ENCODE peak calls at places on chromosomes 16 and 17, in four cellular contexts. One of them, this sample, is unnamed.

GRCh38 chr16:57669476-57670162 is 1.5 kb downstream of the ADGRG3 start:
- DNase-seq in fibroblast of mammary gland: no peak
- DNase-seq in neural progenitor cell: no peak
- DNase-seq in CD8-positive, alpha-beta T cell: no peak
- DNase-seq in this sample: no peak

GRCh38 chr16:2985457-2985856 is 5.2 kb upstream of the PKMYT1 start:
- DNase-seq in fibroblast of mammary gland: no peak
- DNase-seq in neural progenitor cell: no peak
- DNase-seq in CD8-positive, alpha-beta T cell: no peak
- DNase-seq in this sample: no peak

GRCh38 chr17:30228011-30228410 is 7.5 kb downstream of the SLC6A4 start:
- DNase-seq in fibroblast of mammary gland: no peak
- DNase-seq in neural progenitor cell: no peak
- DNase-seq in CD8-positive, alpha-beta T cell: no peak
- DNase-seq in this sample: no peak

GRCh38 chr16:85908444-85908843 is 9.5 kb downstream of the IRF8 start:
- DNase-seq in fibroblast of mammary gland: no peak
- DNase-seq in neural progenitor cell: no peak
- DNase-seq in CD8-positive, alpha-beta T cell: no peak
- DNase-seq in this sample: no peak

GRCh38 chr16:75497558-75497957 is 2.3 kb upstream of the CHST6 start:
- DNase-seq in fibroblast of mammary gland: no peak
- DNase-seq in neural progenitor cell: no peak
- DNase-seq in CD8-positive, alpha-beta T cell: no peak
- DNase-seq in this sample: no peak

GRCh38 chr17:13750783-13751484 is 149.2 kb upstream of the HS3ST3A1 start:
- DNase-seq in fibroblast of mammary gland: no peak
- DNase-seq in neural progenitor cell: no peak
- DNase-seq in CD8-positive, alpha-beta T cell: no peak
- DNase-seq in this sample: no peak

GRCh38 chr17:47692895-47693666 is 880 bp upstream of the TBKBP1 start:
- DNase-seq in fibroblast of mammary gland: no peak
- DNase-seq in neural progenitor cell: no peak
- DNase-seq in CD8-positive, alpha-beta T cell: no peak
- DNase-seq in this sample: peak

GRCh38 chr17:50352072-50352692 is 6.3 kb downstream of the XYLT2 start:
- DNase-seq in fibroblast of mammary gland: no peak
- DNase-seq in neural progenitor cell: no peak
- DNase-seq in CD8-positive, alpha-beta T cell: no peak
- DNase-seq in this sample: no peak

GRCh38 chr16:12900599-12901203 is 697 bp upstream of the SHISA9 start:
- DNase-seq in fibroblast of mammary gland: no peak
- DNase-seq in neural progenitor cell: peak
- DNase-seq in CD8-positive, alpha-beta T cell: no peak
- DNase-seq in this sample: no peak

GRCh38 chr17:80295146-80295545 is 34.5 kb downstream of the RNF213 start:
- DNase-seq in fibroblast of mammary gland: no peak
- DNase-seq in neural progenitor cell: no peak
- DNase-seq in CD8-positive, alpha-beta T cell: no peak
- DNase-seq in this sample: no peak

GRCh38 chr17:6574689-6575595 is 18.6 kb upstream of the PITPNM3 start:
- DNase-seq in fibroblast of mammary gland: peak
- DNase-seq in neural progenitor cell: peak
- DNase-seq in CD8-positive, alpha-beta T cell: peak
- DNase-seq in this sample: peak

GRCh38 chr17:40070895-40071719 is 8.3 kb downstream of the THRA start:
- DNase-seq in fibroblast of mammary gland: no peak
- DNase-seq in neural progenitor cell: peak
- DNase-seq in CD8-positive, alpha-beta T cell: no peak
- DNase-seq in this sample: no peak
- H3K4me3 ChIP-seq in fibroblast of mammary gland: no peak
- H3K4me3 ChIP-seq in neural progenitor cell: no peak
- H3K4me3 ChIP-seq in CD8-positive, alpha-beta T cell: no peak
- H3K4me3 ChIP-seq in this sample: no peak

DNA sequence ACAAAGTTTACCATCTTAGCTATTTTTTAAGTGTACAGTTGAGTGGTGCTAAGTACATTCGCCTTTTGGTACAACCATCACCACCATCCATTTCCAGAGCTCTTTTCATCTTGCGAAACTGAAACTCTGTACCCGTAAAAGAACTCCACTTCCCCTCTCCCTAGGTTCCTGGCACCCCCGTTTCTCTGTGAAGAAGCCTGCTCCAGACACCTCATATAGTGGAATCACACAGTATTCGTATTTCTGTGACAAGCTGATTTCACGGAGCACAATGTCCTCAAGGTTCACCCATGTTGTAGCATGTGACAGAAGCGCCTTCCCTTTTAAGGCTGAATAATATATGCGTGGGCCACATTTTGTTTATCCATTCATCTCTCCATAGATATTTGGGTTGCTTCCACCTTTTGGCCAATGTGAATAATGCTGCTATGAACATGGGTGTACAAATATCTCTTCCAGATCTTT is 54.2 kb upstream of the MAP3K14 start:
- DNase-seq in fibroblast of mammary gland: no peak
- DNase-seq in neural progenitor cell: no peak
- DNase-seq in CD8-positive, alpha-beta T cell: no peak
- DNase-seq in this sample: no peak
- H3K4me3 ChIP-seq in fibroblast of mammary gland: no peak
- H3K4me3 ChIP-seq in neural progenitor cell: peak
- H3K4me3 ChIP-seq in CD8-positive, alpha-beta T cell: no peak
- H3K4me3 ChIP-seq in this sample: no peak

GRCh38 chr17:64354396-64354795 is 36.3 kb downstream of the PECAM1 start:
- DNase-seq in fibroblast of mammary gland: no peak
- DNase-seq in neural progenitor cell: peak
- DNase-seq in CD8-positive, alpha-beta T cell: no peak
- DNase-seq in this sample: no peak
- H3K4me3 ChIP-seq in fibroblast of mammary gland: no peak
- H3K4me3 ChIP-seq in neural progenitor cell: no peak
- H3K4me3 ChIP-seq in CD8-positive, alpha-beta T cell: no peak
- H3K4me3 ChIP-seq in this sample: no peak

DNA sequence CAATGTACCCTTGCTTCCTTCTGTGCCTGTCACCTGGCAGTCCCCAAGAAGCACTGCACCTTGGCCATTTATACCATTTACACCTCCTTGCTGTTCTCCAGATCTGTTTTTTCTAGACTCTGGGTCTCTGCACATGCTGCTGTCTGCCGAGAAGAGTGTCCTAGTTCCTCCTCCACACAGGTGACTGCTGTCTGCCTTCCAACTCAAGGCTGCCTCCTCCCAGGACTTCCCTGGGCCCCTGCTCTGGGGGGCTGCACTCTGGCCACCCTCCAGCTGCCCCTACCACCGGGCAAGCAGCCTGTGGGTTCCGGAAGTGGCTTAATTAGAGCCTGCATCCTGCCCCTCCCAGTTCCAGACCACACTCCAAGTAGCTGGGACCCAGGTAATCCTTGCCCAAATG is 5.7 kb upstream of the LIMD2 start:
- DNase-seq in fibroblast of mammary gland: no peak
- DNase-seq in neural progenitor cell: no peak
- DNase-seq in CD8-positive, alpha-beta T cell: no peak
- DNase-seq in this sample: no peak
- H3K4me3 ChIP-seq in fibroblast of mammary gland: no peak
- H3K4me3 ChIP-seq in neural progenitor cell: no peak
- H3K4me3 ChIP-seq in CD8-positive, alpha-beta T cell: no peak
- H3K4me3 ChIP-seq in this sample: no peak

DNA sequence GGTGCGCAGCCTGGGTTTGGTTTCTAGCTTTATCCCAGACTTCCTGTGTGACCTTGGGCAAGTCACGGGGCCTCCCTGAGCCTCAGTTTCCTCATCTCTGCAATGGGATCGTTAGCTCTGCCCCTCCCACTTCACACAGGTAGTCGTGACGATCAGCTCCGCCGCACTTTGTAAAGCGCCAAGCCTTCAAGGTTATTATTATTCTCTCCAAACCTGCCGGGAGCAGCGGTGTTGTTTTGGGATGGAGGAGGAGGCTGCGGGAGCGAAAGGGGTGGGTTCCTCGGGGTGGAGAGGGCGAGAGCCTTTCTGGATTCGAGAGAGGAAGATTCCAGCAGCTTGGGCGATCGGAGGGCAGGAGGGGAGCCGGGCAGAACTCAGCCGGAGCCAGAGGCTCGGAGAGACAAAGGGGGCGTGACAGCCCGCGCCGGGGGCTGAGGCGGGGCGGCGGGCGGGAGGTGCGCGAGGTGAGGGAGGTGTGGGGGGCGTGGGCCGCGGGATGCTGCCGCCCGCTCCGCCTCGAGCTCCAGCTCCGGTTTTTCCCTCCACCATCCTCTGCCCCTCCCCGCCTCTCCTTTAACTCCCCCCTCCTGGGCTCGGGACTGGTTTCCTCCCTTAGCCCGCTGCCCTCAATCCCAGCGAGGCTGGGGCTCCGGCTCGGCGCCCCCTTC is at the start of gene EFNB3:
- DNase-seq in fibroblast of mammary gland: no peak
- DNase-seq in neural progenitor cell: peak
- DNase-seq in CD8-positive, alpha-beta T cell: peak
- DNase-seq in this sample: peak
- H3K4me3 ChIP-seq in fibroblast of mammary gland: peak
- H3K4me3 ChIP-seq in neural progenitor cell: peak
- H3K4me3 ChIP-seq in CD8-positive, alpha-beta T cell: peak
- H3K4me3 ChIP-seq in this sample: peak

DNA sequence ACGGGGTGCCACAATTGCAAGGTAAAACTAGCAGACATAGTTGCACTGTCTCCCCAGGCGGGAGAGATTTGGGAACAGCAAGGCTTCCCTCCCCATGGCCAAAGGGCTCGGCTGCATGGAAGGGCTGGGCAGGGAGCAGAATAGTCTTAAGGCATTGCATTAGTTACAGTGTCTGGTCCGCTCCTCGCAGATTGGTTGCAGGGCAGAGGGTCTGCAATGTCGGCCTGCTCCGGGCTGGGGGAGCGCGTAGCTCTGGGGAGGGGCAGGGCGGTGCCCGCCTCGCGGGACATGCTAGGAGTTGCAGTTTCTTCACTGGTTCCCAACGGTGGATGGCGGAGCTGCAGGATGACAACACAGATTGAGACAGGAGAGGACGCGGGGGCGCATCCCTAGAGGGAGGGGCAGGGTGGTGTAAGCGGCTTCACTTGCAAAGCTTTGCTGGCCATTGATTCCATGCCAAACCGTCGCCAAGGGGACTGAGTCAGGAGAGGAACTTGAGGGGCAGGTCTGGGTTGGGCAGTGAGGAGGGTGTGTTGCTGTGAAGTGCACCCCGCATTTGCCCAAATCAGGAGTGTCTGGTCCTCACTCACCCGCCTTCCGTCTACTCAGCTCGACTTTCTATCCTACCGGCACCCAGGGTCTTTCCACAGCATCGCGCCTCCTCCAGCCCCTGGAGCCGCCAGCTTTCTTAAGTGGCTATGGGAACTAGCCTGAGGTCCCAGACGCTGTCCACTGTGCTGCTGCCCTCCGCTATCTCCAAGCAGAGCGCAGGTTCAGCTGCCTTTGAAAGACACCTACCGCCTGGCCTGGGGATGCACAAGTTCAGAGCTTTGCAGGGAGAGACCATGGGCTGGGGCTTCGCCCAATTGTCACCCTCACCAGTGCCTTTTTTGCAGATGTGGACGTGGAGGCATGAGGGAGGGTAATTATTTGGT is 1748.9 kb downstream of the TP53TG3F start:
- DNase-seq in fibroblast of mammary gland: no peak
- DNase-seq in neural progenitor cell: no peak
- DNase-seq in CD8-positive, alpha-beta T cell: no peak
- DNase-seq in this sample: no peak
- H3K4me3 ChIP-seq in fibroblast of mammary gland: no peak
- H3K4me3 ChIP-seq in neural progenitor cell: no peak
- H3K4me3 ChIP-seq in CD8-positive, alpha-beta T cell: no peak
- H3K4me3 ChIP-seq in this sample: no peak

DNA sequence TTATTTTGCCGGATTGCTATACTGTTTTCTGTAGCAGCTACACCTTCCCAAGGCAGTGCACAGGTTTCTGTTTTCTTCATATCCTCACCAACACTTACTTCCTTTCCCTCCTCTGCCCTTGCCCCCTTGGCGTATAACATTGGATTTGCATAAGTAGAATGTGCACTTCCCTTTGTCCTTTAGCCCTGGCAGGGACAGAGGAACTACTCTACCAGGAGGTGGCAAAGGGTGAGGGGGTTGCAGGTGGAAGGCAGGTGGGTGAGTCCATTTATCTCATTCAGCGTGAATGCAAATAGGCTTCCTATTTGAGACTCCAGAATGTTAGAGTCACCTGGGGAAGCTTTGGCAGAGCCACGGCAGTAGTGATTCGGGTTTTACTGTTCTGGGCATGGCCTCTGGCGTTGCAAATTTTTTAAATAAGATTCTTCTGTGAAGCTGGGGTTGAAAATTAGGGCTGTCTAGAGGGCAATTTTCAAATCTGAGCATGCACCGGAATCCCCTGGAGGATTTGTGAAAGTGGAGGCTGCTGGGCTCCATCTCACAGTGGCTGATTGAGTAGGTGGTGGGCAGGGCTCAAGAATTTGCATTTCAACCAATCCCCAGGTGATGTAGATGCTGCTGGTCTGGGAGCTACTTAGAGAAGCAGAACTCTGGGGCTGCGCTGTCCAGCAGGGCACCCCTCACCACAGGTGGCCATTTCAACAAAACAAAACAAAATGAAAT is 84.7 kb downstream of the PLCG2 start:
- DNase-seq in fibroblast of mammary gland: no peak
- DNase-seq in neural progenitor cell: peak
- DNase-seq in CD8-positive, alpha-beta T cell: no peak
- DNase-seq in this sample: no peak
- H3K4me3 ChIP-seq in fibroblast of mammary gland: no peak
- H3K4me3 ChIP-seq in neural progenitor cell: no peak
- H3K4me3 ChIP-seq in CD8-positive, alpha-beta T cell: no peak
- H3K4me3 ChIP-seq in this sample: no peak

DNA sequence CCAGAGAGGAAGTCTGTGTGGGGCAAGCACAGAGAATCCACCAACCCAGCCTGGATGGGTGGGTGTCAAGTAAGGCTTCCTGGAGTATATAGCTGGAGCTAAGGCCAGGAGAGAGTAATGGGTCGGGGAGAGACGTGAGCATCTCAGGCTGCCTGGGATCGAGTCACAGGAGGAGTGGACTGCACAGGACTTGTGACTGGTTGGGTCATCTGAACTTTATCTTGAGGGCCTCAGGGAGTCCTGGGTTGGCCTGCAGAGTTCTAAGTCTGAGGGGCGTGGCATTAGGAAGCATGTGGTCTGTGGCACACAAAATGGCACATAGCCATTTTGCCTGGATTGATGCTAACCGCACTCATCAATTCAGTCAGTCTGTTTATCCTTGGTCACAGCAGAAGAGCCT is 1.5 kb downstream of the PLA2G15 start:
- DNase-seq in fibroblast of mammary gland: peak
- DNase-seq in neural progenitor cell: no peak
- DNase-seq in CD8-positive, alpha-beta T cell: no peak
- DNase-seq in this sample: peak
- H3K4me3 ChIP-seq in fibroblast of mammary gland: no peak
- H3K4me3 ChIP-seq in neural progenitor cell: no peak
- H3K4me3 ChIP-seq in CD8-positive, alpha-beta T cell: no peak
- H3K4me3 ChIP-seq in this sample: no peak

This sample was measured in foreskin fibroblast.